ENCODE peak calls at places on chromosomes 13 and 19, in seven cellular contexts. R is AG04449, D is choroid plexus epithelial cell, F is GM12864, E is tibial nerve, A is GM12865, P is heart right ventricle. B is an unnamed sample.

GRCh38 chr19:2149980-2150793 is 1.2 kb downstream of the AP3D1 start:
- DNase-seq in A (no peak), F (no peak), E (no peak), R (no peak), D (no peak), P (no peak), B (peak)

GRCh38 chr13:40813662-40814454 is 24.4 kb downstream of the SLC25A15 start:
- DNase-seq in D (peak), F (no peak), A (peak), E (no peak), P (no peak), R (no peak), B (peak)

GRCh38 chr13:39616087-39616694 is 13.2 kb upstream of the LHFPL6 start:
- DNase-seq in P (no peak), F (peak), A (peak), D (peak), E (peak), R (no peak), B (peak)

GRCh38 chr13:31409678-31410356 is 210.0 kb downstream of the B3GLCT start:
- DNase-seq in E (no peak), R (no peak), D (peak), P (no peak), A (no peak), F (no peak), B (peak)

GRCh38 chr13:49584771-49585182 is 581 bp downstream of the RCBTB1 start:
- DNase-seq in F (no peak), E (no peak), P (no peak), A (peak), R (no peak), D (peak), B (peak)

GRCh38 chr19:29054886-29055675 is 157.9 kb downstream of the UQCRFS1 start:
- DNase-seq in R (no peak), P (no peak), A (no peak), F (no peak), D (no peak), E (no peak), B (peak)

GRCh38 chr13:99196466-99197256 is 4.0 kb upstream of the UBAC2 start:
- DNase-seq in R (no peak), P (no peak), F (no peak), D (peak), A (peak), E (no peak), B (no peak)

GRCh38 chr13:42405665-42406390 is 133.9 kb downstream of the AKAP11 start:
- DNase-seq in E (no peak), A (peak), R (peak), F (peak), P (no peak), D (peak), B (peak)

GRCh38 chr13:44971656-44972595 is 17.3 kb downstream of the NUFIP1 start:
- DNase-seq in A (peak), D (peak), P (no peak), F (no peak), E (no peak), R (no peak), B (peak)

GRCh38 chr19:49741210-49741844 is 21.8 kb downstream of the TSKS start:
- DNase-seq in R (no peak), F (no peak), D (peak), P (no peak), A (no peak), E (no peak), B (no peak)

GRCh38 chr13:26873174-26873698 is 112.7 kb upstream of the GPR12 start:
- DNase-seq in A (no peak), D (no peak), E (no peak), P (no peak), F (no peak), R (no peak), B (no peak)

GRCh38 chr13:42924290-42924803 is 67.7 kb downstream of the EPSTI1 start:
- DNase-seq in A (no peak), P (no peak), D (no peak), E (no peak), F (no peak), R (no peak), B (no peak)

GRCh38 chr19:13441810-13442512 is 64.3 kb downstream of the CACNA1A start:
- DNase-seq in P (peak), A (peak), D (peak), R (no peak), E (no peak), F (no peak), B (peak)

GRCh38 chr13:43805071-43805468 is 18.3 kb upstream of the ENOX1 start:
- DNase-seq in A (peak), R (no peak), P (no peak), F (no peak), E (peak), D (peak), B (peak)

GRCh38 chr19:58581227-58582141 is 8.3 kb upstream of the MZF1 start:
- DNase-seq in P (peak), A (peak), R (no peak), D (peak), F (peak), E (peak), B (peak)

GRCh38 chr13:25018729-25019115 is 77.2 kb upstream of the PABPC3 start:
- DNase-seq in D (no peak), E (no peak), R (no peak), P (no peak), F (no peak), A (no peak), B (no peak)

GRCh38 chr13:68056816-68057710 is 826.9 kb upstream of the PCDH9 start:
- DNase-seq in R (no peak), E (no peak), A (no peak), D (peak), F (no peak), P (no peak), B (no peak)

GRCh38 chr13:30766957-30767603 is 31.7 kb downstream of the ALOX5AP start:
- DNase-seq in F (peak), D (no peak), R (no peak), E (no peak), P (no peak), A (peak), B (no peak)

GRCh38 chr13:30895773-30896172 is 10.3 kb upstream of the MEDAG start:
- DNase-seq in P (peak), D (peak), R (peak), E (peak), A (no peak), F (no peak), B (peak)

DNA sequence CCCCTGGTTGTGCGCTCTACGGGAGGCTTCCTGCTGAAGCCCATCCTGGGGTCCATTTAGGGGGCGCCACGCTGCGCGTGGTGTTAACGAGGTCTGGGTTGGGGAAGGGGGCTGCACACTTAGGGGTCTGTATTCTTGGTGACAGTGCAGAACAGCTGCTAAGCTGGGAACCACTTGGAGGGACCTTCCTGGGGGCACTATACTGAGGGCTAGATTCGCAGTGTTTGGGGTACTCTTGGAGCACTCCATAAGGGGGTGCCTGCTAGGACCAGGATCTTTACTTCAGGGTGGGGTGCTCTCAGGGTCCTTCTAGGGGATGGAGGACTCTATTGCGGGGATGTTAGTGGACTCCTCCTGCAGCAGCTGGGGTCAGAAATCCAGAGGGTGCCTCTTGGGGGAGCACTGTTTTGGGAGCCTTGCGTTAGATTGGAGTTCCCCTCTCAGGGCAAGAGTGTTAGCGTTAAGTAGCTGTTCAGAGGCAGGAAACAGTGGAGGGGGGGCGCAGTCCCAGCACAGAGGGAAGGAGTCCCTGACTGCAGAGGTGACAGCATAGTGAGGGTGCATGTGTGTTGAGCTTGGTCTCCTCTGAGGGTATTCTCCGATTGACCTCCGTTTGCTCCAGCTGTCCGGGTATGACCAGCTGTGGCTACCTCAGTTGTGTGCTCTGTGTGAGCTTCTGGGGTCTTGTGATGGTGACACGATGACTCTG is 1.1 kb downstream of the PDE4A start:
- DNase-seq in R (no peak), E (no peak), A (no peak), F (no peak), P (no peak), D (no peak), B (no peak)
- TF ChIP-seq CTCF in R (no peak), E (no peak), A (no peak), F (no peak), P (no peak), D (no peak), B (no peak)

DNA sequence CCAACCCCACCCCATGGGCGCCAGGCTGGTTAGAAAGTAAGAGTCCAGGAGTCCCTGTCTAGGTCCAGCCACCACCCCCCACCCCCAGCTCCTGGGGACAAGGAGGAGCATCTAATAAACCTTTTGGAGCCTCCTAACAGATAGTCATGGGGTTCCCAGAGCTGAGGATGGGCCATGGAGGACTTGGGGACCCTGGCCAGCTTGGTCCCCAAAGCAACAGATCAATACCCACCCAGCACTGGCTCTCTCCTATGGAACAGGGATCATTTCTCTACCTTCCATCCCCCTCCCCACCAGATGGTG is 9.4 kb downstream of the NR2F6 start:
- DNase-seq in E (no peak), R (no peak), P (no peak), A (no peak), F (no peak), D (no peak), B (no peak)
- H3K4me3 ChIP-seq in E (no peak), R (peak), P (no peak), A (peak), F (no peak), D (no peak), B (peak)

GRCh38 chr19:33333615-33334014 is 31.3 kb upstream of the CEBPA start:
- DNase-seq in A (no peak), E (no peak), D (no peak), P (no peak), R (no peak), F (no peak), B (no peak)
- TF ChIP-seq CTCF in A (no peak), E (no peak), D (no peak), P (peak), R (no peak), F (no peak), B (no peak)

DNA sequence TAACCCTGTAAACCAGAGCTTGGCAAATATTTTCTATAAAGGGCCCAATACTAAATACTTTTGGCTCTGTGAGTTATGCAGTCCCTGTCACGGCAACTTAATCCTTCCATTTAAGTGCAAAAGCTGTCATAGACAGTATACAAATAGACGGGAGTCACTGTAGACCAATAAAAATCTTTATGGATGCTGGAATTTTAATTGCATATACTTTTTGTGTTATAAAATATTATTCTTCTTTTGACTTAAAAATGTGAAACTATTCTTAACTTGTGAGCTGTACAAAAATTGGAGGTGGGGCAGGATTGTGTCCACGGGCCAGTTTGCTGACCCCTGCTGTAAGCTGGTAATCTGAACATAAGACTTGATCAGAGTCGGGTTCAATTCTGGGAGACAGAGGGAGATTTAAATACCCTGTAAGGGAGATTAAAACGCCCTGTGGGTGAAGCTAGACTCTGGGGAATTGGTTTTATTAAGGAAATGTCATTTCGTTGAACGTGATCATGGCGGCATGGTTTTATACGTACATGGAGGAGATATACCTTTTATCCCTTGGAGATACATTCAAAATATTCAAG is 21.7 kb downstream of the TNFSF14 start:
- DNase-seq in D (no peak), E (no peak), P (no peak), R (no peak), A (no peak), F (no peak), B (no peak)
- H3K4me3 ChIP-seq in D (no peak), E (no peak), P (no peak), R (no peak), A (no peak), F (no peak), B (no peak)